ENCODE peak calls at places on chromosomes 2 and 18, in four cellular contexts. W, Q, Y and X are unnamed samples.
A peak's percentile ranks its signal among the peaks of the same experiment; 100 is the strongest.

GRCh38 chr2:51624995-51625394 is 593.1 kb upstream of the NRXN1 start:
- DNase-seq in W (no peak), Q (no peak), Y (no peak), X (no peak)

GRCh38 chr2:152560163-152560562 is 157.1 kb downstream of the PRPF40A start:
- DNase-seq in W (no peak), Q (no peak), Y (no peak), X (no peak)

GRCh38 chr2:163157891-163158511 is 319.4 kb upstream of the KCNH7 start:
- DNase-seq in W (no peak), Q (no peak), Y (no peak), X (no peak)

GRCh38 chr18:61993831-61994230 is 101.0 kb upstream of the RNF152 start:
- DNase-seq in W (no peak), Q (no peak), Y (no peak), X (no peak)

GRCh38 chr2:101362316-101362715 is 25.0 kb downstream of the CREG2 start:
- DNase-seq in W (no peak), Q (no peak), Y (no peak), X (no peak)

GRCh38 chr2:47198985-47199451 is 43.9 kb upstream of the STPG4 start:
- DNase-seq in W (peak; percentile 82), Q (no peak), Y (peak; percentile 36), X (no peak)

GRCh38 chr2:187139469-187139868 is 290.5 kb upstream of the ZSWIM2 start:
- DNase-seq in W (no peak), Q (no peak), Y (no peak), X (no peak)

GRCh38 chr2:136117391-136117841 is 533 bp downstream of the CXCR4 start:
- DNase-seq in W (no peak), Q (no peak), Y (no peak), X (peak; percentile 29)

GRCh38 chr2:206981739-206982336 is 42.5 kb downstream of the CPO start:
- DNase-seq in W (peak; percentile 2), Q (no peak), Y (peak; percentile 78), X (no peak)

GRCh38 chr18:33596178-33596854 is 18.3 kb downstream of the ASXL3 start:
- DNase-seq in W (no peak), Q (no peak), Y (no peak), X (no peak)

GRCh38 chr18:76208632-76209308 is 286.3 kb downstream of the ZNF516 start:
- DNase-seq in W (no peak), Q (no peak), Y (no peak), X (no peak)

GRCh38 chr2:130261970-130262760 is 63.9 kb upstream of the TUBA3E start:
- DNase-seq in W (no peak), Q (no peak), Y (no peak), X (no peak)

GRCh38 chr2:54446122-54446521 is 10.0 kb upstream of the SPTBN1 start:
- DNase-seq in W (no peak), Q (no peak), Y (no peak), X (no peak)

GRCh38 chr2:186255823-186256222 is 230.2 kb upstream of the ZC3H15 start:
- DNase-seq in W (no peak), Q (no peak), Y (peak; percentile 48), X (no peak)

GRCh38 chr18:21740474-21740723 is 193 bp upstream of the MIB1 start:
- DNase-seq in W (peak; percentile 96), Q (peak; percentile 86), Y (no peak), X (peak; percentile 79)

GRCh38 chr2:157841485-157841884 is 34.6 kb downstream of the ACVR1 start:
- DNase-seq in W (no peak), Q (no peak), Y (no peak), X (no peak)

DNA sequence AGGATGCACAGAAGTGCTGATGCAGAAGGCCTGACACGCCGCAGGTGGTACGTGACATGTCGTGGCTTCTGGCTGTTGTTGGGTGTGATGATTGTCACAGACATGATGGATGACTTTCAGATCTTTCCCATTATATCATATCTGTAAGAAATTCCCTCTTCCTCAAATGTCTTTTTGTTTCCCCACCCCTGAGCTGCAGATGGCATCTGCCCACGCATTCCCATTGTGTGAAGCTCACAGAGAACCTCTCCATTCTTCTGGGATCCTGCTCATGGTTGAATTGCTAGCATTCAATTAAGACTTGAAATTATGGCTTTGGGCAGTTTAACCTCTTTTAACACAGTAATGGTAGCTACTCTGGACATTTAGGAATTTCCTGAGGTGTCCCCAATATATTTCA is 28.3 kb upstream of the EPHA4 start:
- DNase-seq in W (no peak), Q (no peak), Y (no peak), X (no peak)
- TF ChIP-seq POLR2A in W (no peak), Q (no peak), Y (no peak), X (no peak)

GRCh38 chr2:237642030-237642700 is 14.8 kb downstream of the LRRFIP1 start:
- DNase-seq in W (no peak), Q (no peak), Y (peak; percentile 49), X (no peak)

GRCh38 chr2:237645261-237645660 is 17.9 kb downstream of the LRRFIP1 start:
- DNase-seq in W (no peak), Q (no peak), Y (no peak), X (no peak)

GRCh38 chr2:237643066-237643465 is 15.7 kb downstream of the LRRFIP1 start:
- DNase-seq in W (no peak), Q (no peak), Y (no peak), X (no peak)

GRCh38 chr2:237644059-237644703 is 16.8 kb downstream of the LRRFIP1 start:
- DNase-seq in W (no peak), Q (no peak), Y (no peak), X (no peak)

GRCh38 chr2:237643582-237643981 is 16.2 kb downstream of the LRRFIP1 start:
- DNase-seq in W (no peak), Q (no peak), Y (no peak), X (no peak)
- TF ChIP-seq TAF1 in W (no peak), Q (no peak), Y (no peak), X (no peak)

GRCh38 chr2:177553176-177553909 is 160.8 kb downstream of the AGPS start:
- DNase-seq in W (peak; percentile 23), Q (no peak), Y (no peak), X (no peak)

GRCh38 chr2:177550264-177551200 is 158.0 kb downstream of the AGPS start:
- DNase-seq in W (no peak), Q (no peak), Y (no peak), X (no peak)

GRCh38 chr2:177554365-177554764 is 161.8 kb downstream of the AGPS start:
- DNase-seq in W (peak; percentile 30), Q (no peak), Y (no peak), X (no peak)

GRCh38 chr2:177551989-177552413 is 159.4 kb downstream of the AGPS start:
- DNase-seq in W (peak; percentile 21), Q (no peak), Y (no peak), X (no peak)

GRCh38 chr2:177552414-177553175 is 160.0 kb downstream of the AGPS start:
- DNase-seq in W (peak; percentile 95), Q (peak; percentile 71), Y (peak; percentile 89), X (peak; percentile 74)
- TF ChIP-seq POLR2A in W (peak; percentile 91), Q (no peak), Y (peak; percentile 87), X (no peak)

DNA sequence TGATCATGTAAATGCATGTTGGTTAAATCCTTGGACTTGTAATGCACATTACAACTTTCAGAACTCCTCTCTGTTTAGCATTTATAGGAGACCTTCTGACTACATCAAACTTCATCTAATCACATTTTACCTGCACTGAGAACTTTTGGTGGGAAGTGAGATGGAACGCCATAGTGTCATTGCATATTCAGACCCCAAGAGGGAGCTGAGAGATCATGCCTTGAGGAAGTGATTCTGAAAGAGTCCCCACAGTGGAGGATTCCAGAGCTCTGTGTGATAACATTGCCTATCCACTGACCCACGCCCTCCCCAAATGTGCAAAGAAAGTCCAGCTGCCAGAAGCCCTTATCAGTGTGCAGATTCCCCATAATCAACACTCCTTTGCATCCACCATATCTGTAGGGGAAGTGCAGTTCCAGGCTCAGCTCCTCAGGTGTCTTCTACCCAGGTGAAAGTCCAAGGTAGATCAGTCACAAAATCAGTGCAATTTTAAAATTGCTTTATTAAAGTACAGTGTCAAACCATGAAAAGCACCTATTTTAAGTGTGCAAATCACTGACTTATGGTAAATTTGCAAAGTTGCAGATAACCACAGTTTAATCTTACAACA is 212.4 kb downstream of the RPIA start:
- DNase-seq in W (peak; percentile 55), Q (no peak), Y (no peak), X (no peak)
- TF ChIP-seq TAF1 in W (no peak), Q (no peak), Y (no peak), X (no peak)

GRCh38 chr2:41880561-41881243 is 167.1 kb upstream of the PKDCC start:
- DNase-seq in W (no peak), Q (no peak), Y (no peak), X (no peak)
- TF ChIP-seq POLR2A in W (no peak), Q (no peak), Y (no peak), X (no peak)

DNA sequence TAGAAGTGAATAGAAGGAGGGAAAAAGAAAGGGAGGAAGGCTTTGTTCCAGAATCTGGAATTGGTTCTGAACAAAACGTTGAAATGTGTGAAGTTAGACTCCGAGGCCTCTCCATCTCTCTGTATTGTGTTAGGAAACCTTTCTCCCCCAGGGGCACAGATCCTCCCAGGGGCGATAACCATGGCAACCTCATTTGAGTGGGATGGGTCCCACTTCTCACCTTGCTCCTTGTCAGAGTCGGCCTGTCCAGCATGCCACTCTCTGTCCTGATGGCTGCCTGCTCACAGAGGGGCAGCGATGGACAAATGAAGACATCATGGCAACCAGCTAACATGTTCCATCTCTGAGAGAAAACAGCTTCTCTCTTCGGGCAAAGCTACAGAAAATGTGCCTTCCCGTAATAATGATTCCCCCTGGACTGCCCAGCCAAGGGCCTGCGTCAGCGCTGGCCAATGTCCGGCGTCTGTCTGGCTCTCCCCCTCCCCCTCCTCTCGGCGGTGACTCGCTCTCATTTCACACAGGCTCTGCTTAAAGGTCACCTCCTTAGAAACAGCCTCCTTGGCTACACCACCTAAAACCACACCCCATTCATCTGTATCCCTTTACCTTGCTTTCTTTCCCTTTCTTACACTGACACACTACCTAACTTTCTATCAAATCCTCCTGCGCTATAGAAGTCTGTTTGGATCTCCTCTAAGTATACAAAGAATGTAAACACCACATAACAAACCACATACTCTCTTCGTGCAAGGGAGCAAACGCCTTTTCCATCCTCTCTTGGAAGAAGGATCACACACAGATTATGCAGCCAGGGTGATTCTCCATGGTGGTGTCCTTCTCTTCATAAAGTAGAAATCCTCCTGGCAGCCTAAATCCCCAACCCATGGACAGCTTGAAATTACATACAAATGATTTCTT is 32.1 kb upstream of the TTC39C start:
- DNase-seq in W (no peak), Q (no peak), Y (no peak), X (no peak)
- TF ChIP-seq TAF1 in W (no peak), Q (no peak), Y (no peak), X (no peak)

DNA sequence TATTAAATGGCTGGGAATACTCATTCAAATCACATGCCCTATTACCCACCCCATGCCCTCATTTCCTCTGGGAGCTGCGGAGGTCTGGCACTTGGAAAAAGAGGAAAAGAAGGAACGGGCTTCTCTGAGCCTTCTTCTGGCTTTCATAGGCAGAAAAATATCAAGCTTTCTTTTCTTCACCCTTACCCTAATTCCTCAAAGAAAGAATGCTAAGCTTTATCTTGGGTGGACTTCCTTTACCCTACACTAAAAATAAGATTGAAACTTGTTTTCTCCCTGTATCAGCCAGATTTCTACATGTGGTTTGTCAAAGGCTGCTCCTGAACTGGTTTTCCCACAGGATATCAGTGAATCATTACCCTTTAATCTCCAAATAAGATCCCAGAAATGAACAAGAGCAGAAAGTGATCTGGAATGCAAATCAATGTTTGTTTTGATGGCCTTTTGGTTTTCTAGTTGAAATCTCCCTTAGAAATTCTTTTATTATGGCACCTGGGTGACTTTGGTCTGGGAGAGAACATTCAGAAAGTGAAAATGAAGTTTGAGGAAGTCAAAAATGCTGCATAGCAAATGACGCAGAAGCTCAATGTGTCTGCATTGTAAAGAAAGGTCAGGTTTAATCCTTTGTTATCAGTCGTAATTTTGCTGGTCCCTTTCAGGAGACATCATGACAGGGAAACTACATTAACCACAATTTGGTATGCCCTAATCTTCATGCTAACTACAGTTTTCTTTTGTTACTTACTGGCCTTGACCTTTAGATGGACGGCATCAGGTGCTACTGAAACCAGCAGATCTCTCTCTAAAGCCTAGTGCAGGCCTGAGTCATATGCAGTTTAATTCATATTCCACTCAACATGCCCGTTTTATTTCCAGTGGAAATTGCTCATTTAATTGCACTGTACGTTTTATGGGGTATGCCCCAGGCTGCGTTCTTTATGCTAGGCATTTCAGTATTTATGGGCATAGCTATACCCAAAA is 46.6 kb upstream of the HNRNPA3 start:
- DNase-seq in W (no peak), Q (no peak), Y (no peak), X (no peak)
- TF ChIP-seq POLR2A in W (no peak), Q (peak; percentile 29), Y (no peak), X (peak; percentile 33)